ENCODE peak calls at places on chromosome 6, in four cellular contexts. One of them, this sample, is unnamed.
A peak's percentile ranks its signal among the peaks of the same experiment; 100 is the strongest.

GRCh38 chr6:70277480-70277879 is 25.4 kb downstream of the COL9A1 start:
- DNase-seq in HT1080: no peak
- DNase-seq in naive thymus-derived CD4-positive, alpha-beta T cell: no peak
- DNase-seq in AG08395: no peak
- DNase-seq in this sample: no peak

GRCh38 chr6:13853871-13854270 is 39.5 kb upstream of the MCUR1 start:
- DNase-seq in HT1080: peak; percentile 13
- DNase-seq in naive thymus-derived CD4-positive, alpha-beta T cell: no peak
- DNase-seq in AG08395: no peak
- DNase-seq in this sample: no peak

GRCh38 chr6:46057792-46058191 is 42.1 kb upstream of the CLIC5 start:
- DNase-seq in HT1080: no peak
- DNase-seq in naive thymus-derived CD4-positive, alpha-beta T cell: no peak
- DNase-seq in AG08395: no peak
- DNase-seq in this sample: no peak

GRCh38 chr6:49527315-49527714 is 23.2 kb upstream of the C6orf141 start:
- DNase-seq in HT1080: no peak
- DNase-seq in naive thymus-derived CD4-positive, alpha-beta T cell: no peak
- DNase-seq in AG08395: no peak
- DNase-seq in this sample: no peak

GRCh38 chr6:107578642-107579332 is 88.9 kb downstream of the SOBP start:
- DNase-seq in HT1080: no peak
- DNase-seq in naive thymus-derived CD4-positive, alpha-beta T cell: no peak
- DNase-seq in AG08395: no peak
- DNase-seq in this sample: no peak

GRCh38 chr6:119284861-119285521 is 64.6 kb downstream of the MAN1A1 start:
- DNase-seq in HT1080: peak; percentile 32
- DNase-seq in naive thymus-derived CD4-positive, alpha-beta T cell: no peak
- DNase-seq in AG08395: no peak
- DNase-seq in this sample: no peak

GRCh38 chr6:1667805-1668175 is 58.1 kb downstream of the FOXC1 start:
- DNase-seq in HT1080: no peak
- DNase-seq in naive thymus-derived CD4-positive, alpha-beta T cell: no peak
- DNase-seq in AG08395: no peak
- DNase-seq in this sample: no peak

GRCh38 chr6:163401039-163401885 is 13.3 kb upstream of the QKI start:
- DNase-seq in HT1080: no peak
- DNase-seq in naive thymus-derived CD4-positive, alpha-beta T cell: no peak
- DNase-seq in AG08395: no peak
- DNase-seq in this sample: no peak

GRCh38 chr6:113540491-113540890 is 316.7 kb upstream of the MARCKS start:
- DNase-seq in HT1080: no peak
- DNase-seq in naive thymus-derived CD4-positive, alpha-beta T cell: no peak
- DNase-seq in AG08395: no peak
- DNase-seq in this sample: no peak

GRCh38 chr6:88605271-88605670 is 358.1 kb downstream of the RNGTT start:
- DNase-seq in HT1080: no peak
- DNase-seq in naive thymus-derived CD4-positive, alpha-beta T cell: no peak
- DNase-seq in AG08395: no peak
- DNase-seq in this sample: no peak